ENCODE peak calls at places on chromosomes 3 and 15, in six cellular contexts. H, M, C, D, I and N are unnamed samples.
A peak's percentile ranks its signal among the peaks of the same experiment; 100 is the strongest.

GRCh38 chr3:13022348-13023250 is 50.6 kb downstream of the IQSEC1 start:
- DNase-seq in H (no peak), M (no peak), C (peak; percentile 10), D (no peak), I (peak; percentile 50), N (peak; percentile 94)

GRCh38 chr15:40097968-40098476 is 10.7 kb downstream of the BMF start:
- DNase-seq in H (no peak), M (no peak), C (no peak), D (no peak), I (peak; percentile 71), N (no peak)

GRCh38 chr15:66711260-66711659 is 9.2 kb downstream of the SMAD6 start:
- DNase-seq in H (no peak), M (no peak), C (no peak), D (no peak), I (no peak), N (no peak)

GRCh38 chr15:41621200-41622193 is 38.7 kb upstream of the MGA start:
- DNase-seq in H (no peak), M (peak; percentile 84), C (peak; percentile 89), D (peak; percentile 62), I (peak; percentile 88), N (peak; percentile 89)

GRCh38 chr3:166734734-166735133 is 645.4 kb downstream of the ZBBX start:
- DNase-seq in H (no peak), M (no peak), C (no peak), D (no peak), I (no peak), N (no peak)

GRCh38 chr3:129034650-129035049 is 25.9 kb upstream of the GP9 start:
- DNase-seq in H (no peak), M (no peak), C (no peak), D (no peak), I (no peak), N (peak; percentile 46)

GRCh38 chr3:153319691-153320552 is 157.9 kb downstream of the RAP2B start:
- DNase-seq in H (no peak), M (no peak), C (no peak), D (no peak), I (no peak), N (no peak)

GRCh38 chr3:71012971-71013370 is 570.6 kb downstream of the FOXP1 start:
- DNase-seq in H (no peak), M (no peak), C (no peak), D (no peak), I (no peak), N (no peak)

GRCh38 chr3:169144691-169145090 is 518.8 kb downstream of the MECOM start:
- DNase-seq in H (no peak), M (no peak), C (no peak), D (no peak), I (no peak), N (no peak)

GRCh38 chr3:50117120-50117519 is 28.4 kb downstream of the RBM5 start:
- DNase-seq in H (no peak), M (no peak), C (no peak), D (no peak), I (no peak), N (no peak)

GRCh38 chr3:145678401-145678800 is 482.6 kb downstream of the PLOD2 start:
- DNase-seq in H (no peak), M (no peak), C (no peak), D (no peak), I (no peak), N (peak; percentile 4)

GRCh38 chr3:38689346-38689745 is 39.9 kb upstream of the SCN5A start:
- DNase-seq in H (no peak), M (no peak), C (no peak), D (no peak), I (no peak), N (no peak)

GRCh38 chr3:53114412-53115074 is 15.7 kb downstream of the RFT1 start:
- DNase-seq in H (no peak), M (no peak), C (no peak), D (no peak), I (no peak), N (no peak)

GRCh38 chr3:42501321-42501680 is 1.1 kb upstream of the VIPR1 start:
- DNase-seq in H (no peak), M (no peak), C (no peak), D (no peak), I (no peak), N (no peak)

GRCh38 chr3:120052225-120052624 is 42.0 kb downstream of the GSK3B start:
- DNase-seq in H (no peak), M (no peak), C (no peak), D (no peak), I (no peak), N (no peak)

GRCh38 chr15:80173022-80173759 is 20.4 kb downstream of the FAH start:
- DNase-seq in H (no peak), M (peak; percentile 92), C (no peak), D (peak; percentile 61), I (peak; percentile 79), N (peak; percentile 59)

GRCh38 chr15:42707068-42707467 is 29.9 kb downstream of the CDAN1 start:
- DNase-seq in H (no peak), M (no peak), C (no peak), D (no peak), I (no peak), N (no peak)

GRCh38 chr15:89971592-89971997 is 29.5 kb upstream of the ZNF710 start:
- DNase-seq in H (peak; percentile 69), M (peak; percentile 55), C (peak; percentile 38), D (peak; percentile 8), I (peak; percentile 73), N (peak; percentile 62)

GRCh38 chr3:107962946-107963345 is 127.9 kb downstream of the CD47 start:
- DNase-seq in H (no peak), M (no peak), C (no peak), D (no peak), I (no peak), N (no peak)

GRCh38 chr3:20041197-20041780 is 1.0 kb downstream of the KAT2B start:
- DNase-seq in H (no peak), M (peak; percentile 94), C (peak; percentile 56), D (peak; percentile 57), I (peak; percentile 92), N (peak; percentile 53)

GRCh38 chr3:178137206-178137605 is 399.0 kb upstream of the KCNMB2 start:
- DNase-seq in H (no peak), M (no peak), C (no peak), D (no peak), I (no peak), N (no peak)

GRCh38 chr15:62051166-62051565 is 9.1 kb downstream of the VPS13C start:
- DNase-seq in H (no peak), M (no peak), C (no peak), D (no peak), I (no peak), N (no peak)

GRCh38 chr15:58212909-58213526 is 74.8 kb downstream of the AQP9 start:
- DNase-seq in H (no peak), M (no peak), C (peak; percentile 8), D (no peak), I (no peak), N (no peak)

GRCh38 chr3:134839990-134840389 is 44.9 kb downstream of the EPHB1 start:
- DNase-seq in H (no peak), M (no peak), C (no peak), D (no peak), I (no peak), N (no peak)

GRCh38 chr3:22378869-22379268 is 627.9 kb upstream of the ZNF385D start:
- DNase-seq in H (no peak), M (no peak), C (no peak), D (no peak), I (no peak), N (no peak)

GRCh38 chr3:151962891-151963290 is 89.4 kb downstream of the SUCNR1 start:
- DNase-seq in H (no peak), M (no peak), C (no peak), D (no peak), I (no peak), N (no peak)

GRCh38 chr3:157311633-157312365 is 124.9 kb upstream of the PTX3 start:
- DNase-seq in H (no peak), M (no peak), C (no peak), D (no peak), I (no peak), N (no peak)

GRCh38 chr3:71629289-71630252 is 46.0 kb upstream of the FOXP1 start:
- DNase-seq in H (no peak), M (no peak), C (no peak), D (no peak), I (peak; percentile 46), N (peak; percentile 1)

GRCh38 chr3:81485444-81485865 is 276.0 kb downstream of the GBE1 start:
- DNase-seq in H (no peak), M (no peak), C (no peak), D (no peak), I (no peak), N (peak; percentile 49)

GRCh38 chr15:45780352-45780751 is 145.5 kb downstream of the SQOR start:
- DNase-seq in H (no peak), M (no peak), C (no peak), D (no peak), I (no peak), N (no peak)

GRCh38 chr3:32315441-32315840 is 76.2 kb upstream of the CMTM7 start:
- DNase-seq in H (no peak), M (no peak), C (peak; percentile 13), D (no peak), I (no peak), N (no peak)

GRCh38 chr15:62737551-62737950 is 305.0 kb upstream of the TPM1 start:
- DNase-seq in H (no peak), M (no peak), C (no peak), D (no peak), I (no peak), N (no peak)